ENCODE peak calls at places on chromosomes 12 and 14, in nine cellular contexts. One of them, this sample, is unnamed.

GRCh38 chr14:74425525-74426201 is 347 bp downstream of the SYNDIG1L start:
- DNase-seq in AG09309: no peak
- DNase-seq in H9: peak
- DNase-seq in BE2C: no peak
- DNase-seq in choroid plexus epithelial cell: no peak
- DNase-seq in breast epithelium: no peak
- DNase-seq in CD8-positive, alpha-beta T cell: peak
- DNase-seq in IMR-90: no peak
- DNase-seq in mucosa of descending colon: peak
- DNase-seq in this sample: peak

GRCh38 chr12:83389237-83389996 is 702.7 kb downstream of the TMTC2 start:
- DNase-seq in AG09309: no peak
- DNase-seq in H9: peak
- DNase-seq in BE2C: peak
- DNase-seq in choroid plexus epithelial cell: no peak
- DNase-seq in breast epithelium: no peak
- DNase-seq in CD8-positive, alpha-beta T cell: no peak
- DNase-seq in IMR-90: no peak
- DNase-seq in mucosa of descending colon: peak
- DNase-seq in this sample: peak

GRCh38 chr12:116222358-116222757 is 55.1 kb downstream of the MED13L start:
- DNase-seq in AG09309: peak
- DNase-seq in H9: no peak
- DNase-seq in BE2C: peak
- DNase-seq in choroid plexus epithelial cell: peak
- DNase-seq in breast epithelium: peak
- DNase-seq in CD8-positive, alpha-beta T cell: no peak
- DNase-seq in IMR-90: peak
- DNase-seq in mucosa of descending colon: peak
- DNase-seq in this sample: no peak

GRCh38 chr12:32566663-32567634 is 112.2 kb upstream of the DNM1L start:
- DNase-seq in AG09309: no peak
- DNase-seq in H9: no peak
- DNase-seq in BE2C: no peak
- DNase-seq in choroid plexus epithelial cell: no peak
- DNase-seq in breast epithelium: no peak
- DNase-seq in CD8-positive, alpha-beta T cell: no peak
- DNase-seq in IMR-90: peak
- DNase-seq in mucosa of descending colon: peak
- DNase-seq in this sample: no peak

GRCh38 chr12:105279460-105280056 is 43.6 kb upstream of the APPL2 start:
- DNase-seq in AG09309: no peak
- DNase-seq in H9: peak
- DNase-seq in BE2C: peak
- DNase-seq in choroid plexus epithelial cell: peak
- DNase-seq in breast epithelium: no peak
- DNase-seq in CD8-positive, alpha-beta T cell: peak
- DNase-seq in IMR-90: no peak
- DNase-seq in mucosa of descending colon: peak
- DNase-seq in this sample: peak

GRCh38 chr14:93987376-93987775 is 9.7 kb upstream of the CCDC197 start:
- DNase-seq in AG09309: no peak
- DNase-seq in H9: no peak
- DNase-seq in BE2C: no peak
- DNase-seq in choroid plexus epithelial cell: no peak
- DNase-seq in breast epithelium: no peak
- DNase-seq in CD8-positive, alpha-beta T cell: no peak
- DNase-seq in IMR-90: no peak
- DNase-seq in mucosa of descending colon: no peak
- DNase-seq in this sample: no peak

GRCh38 chr12:55728185-55728931 is 451 bp downstream of the CD63 start:
- DNase-seq in AG09309: no peak
- DNase-seq in H9: no peak
- DNase-seq in BE2C: peak
- DNase-seq in choroid plexus epithelial cell: peak
- DNase-seq in breast epithelium: no peak
- DNase-seq in CD8-positive, alpha-beta T cell: peak
- DNase-seq in IMR-90: peak
- DNase-seq in mucosa of descending colon: peak
- DNase-seq in this sample: no peak

GRCh38 chr14:21997300-21997699 is 323.7 kb upstream of the OR4E1 start:
- DNase-seq in AG09309: no peak
- DNase-seq in H9: peak
- DNase-seq in BE2C: no peak
- DNase-seq in choroid plexus epithelial cell: peak
- DNase-seq in breast epithelium: no peak
- DNase-seq in CD8-positive, alpha-beta T cell: peak
- DNase-seq in IMR-90: peak
- DNase-seq in mucosa of descending colon: peak
- DNase-seq in this sample: peak

GRCh38 chr14:89848165-89848564 is 106.4 kb downstream of the EFCAB11 start:
- DNase-seq in AG09309: no peak
- DNase-seq in H9: no peak
- DNase-seq in BE2C: no peak
- DNase-seq in choroid plexus epithelial cell: peak
- DNase-seq in breast epithelium: no peak
- DNase-seq in CD8-positive, alpha-beta T cell: no peak
- DNase-seq in IMR-90: peak
- DNase-seq in mucosa of descending colon: no peak
- DNase-seq in this sample: no peak

GRCh38 chr12:40552868-40553267 is 139.4 kb upstream of the CNTN1 start:
- DNase-seq in AG09309: no peak
- DNase-seq in H9: no peak
- DNase-seq in BE2C: no peak
- DNase-seq in choroid plexus epithelial cell: no peak
- DNase-seq in breast epithelium: no peak
- DNase-seq in CD8-positive, alpha-beta T cell: no peak
- DNase-seq in IMR-90: no peak
- DNase-seq in mucosa of descending colon: no peak
- DNase-seq in this sample: no peak

GRCh38 chr12:81987351-81987750 is 228.2 kb upstream of the PPFIA2 start:
- DNase-seq in AG09309: no peak
- DNase-seq in H9: no peak
- DNase-seq in BE2C: no peak
- DNase-seq in choroid plexus epithelial cell: no peak
- DNase-seq in breast epithelium: no peak
- DNase-seq in CD8-positive, alpha-beta T cell: no peak
- DNase-seq in IMR-90: no peak
- DNase-seq in mucosa of descending colon: no peak
- DNase-seq in this sample: no peak

DNA sequence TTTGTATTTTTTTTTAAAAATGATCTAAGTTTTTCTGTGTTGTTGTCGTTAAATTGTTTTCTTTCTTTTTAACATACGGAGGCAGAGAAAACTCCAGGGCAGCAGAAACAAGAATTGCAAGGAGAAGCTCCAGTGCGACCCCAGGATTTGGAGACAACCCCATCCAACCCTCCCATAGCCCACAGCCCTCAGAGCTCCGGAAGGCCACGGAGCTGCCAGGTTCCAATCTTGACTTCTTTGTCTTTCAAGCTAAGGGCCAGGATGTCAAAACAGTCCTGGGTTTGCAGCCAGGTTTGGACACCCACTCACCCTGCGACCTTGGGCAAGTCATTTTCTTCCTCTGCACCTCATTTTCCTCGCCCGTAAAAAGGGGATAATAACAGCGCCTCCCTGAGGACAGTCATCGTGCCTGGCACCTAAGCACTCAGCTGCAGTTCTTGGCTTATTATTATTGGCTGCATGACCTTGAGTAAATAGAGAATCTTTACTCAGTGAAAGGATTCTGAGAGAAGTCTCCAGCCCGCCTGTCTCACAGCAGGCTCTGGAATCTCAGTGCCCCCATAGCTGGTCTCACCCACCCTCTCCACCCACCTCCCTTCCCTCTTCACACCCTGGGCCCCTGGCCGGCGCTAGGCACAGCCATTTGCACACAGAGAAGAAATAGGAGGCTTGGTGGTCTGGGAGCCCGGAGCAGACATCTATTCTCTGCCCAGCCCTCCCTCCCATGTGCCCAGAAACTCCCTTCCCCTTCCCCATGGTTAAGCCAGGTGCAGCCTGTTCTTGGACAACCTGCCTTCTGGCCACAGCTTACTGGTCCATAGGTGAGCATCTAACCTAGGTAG is 79.4 kb upstream of the BCL11B start:
- DNase-seq in AG09309: no peak
- DNase-seq in H9: no peak
- DNase-seq in BE2C: no peak
- DNase-seq in choroid plexus epithelial cell: peak
- DNase-seq in breast epithelium: peak
- DNase-seq in CD8-positive, alpha-beta T cell: no peak
- DNase-seq in IMR-90: no peak
- DNase-seq in mucosa of descending colon: no peak
- DNase-seq in this sample: no peak
- TF ChIP-seq CTCF in AG09309: no peak
- TF ChIP-seq CTCF in H9: peak
- TF ChIP-seq CTCF in BE2C: no peak
- TF ChIP-seq CTCF in choroid plexus epithelial cell: peak
- TF ChIP-seq CTCF in breast epithelium: no peak
- TF ChIP-seq CTCF in CD8-positive, alpha-beta T cell: no peak
- TF ChIP-seq CTCF in IMR-90: no peak
- TF ChIP-seq CTCF in mucosa of descending colon: no peak
- TF ChIP-seq CTCF in this sample: no peak

DNA sequence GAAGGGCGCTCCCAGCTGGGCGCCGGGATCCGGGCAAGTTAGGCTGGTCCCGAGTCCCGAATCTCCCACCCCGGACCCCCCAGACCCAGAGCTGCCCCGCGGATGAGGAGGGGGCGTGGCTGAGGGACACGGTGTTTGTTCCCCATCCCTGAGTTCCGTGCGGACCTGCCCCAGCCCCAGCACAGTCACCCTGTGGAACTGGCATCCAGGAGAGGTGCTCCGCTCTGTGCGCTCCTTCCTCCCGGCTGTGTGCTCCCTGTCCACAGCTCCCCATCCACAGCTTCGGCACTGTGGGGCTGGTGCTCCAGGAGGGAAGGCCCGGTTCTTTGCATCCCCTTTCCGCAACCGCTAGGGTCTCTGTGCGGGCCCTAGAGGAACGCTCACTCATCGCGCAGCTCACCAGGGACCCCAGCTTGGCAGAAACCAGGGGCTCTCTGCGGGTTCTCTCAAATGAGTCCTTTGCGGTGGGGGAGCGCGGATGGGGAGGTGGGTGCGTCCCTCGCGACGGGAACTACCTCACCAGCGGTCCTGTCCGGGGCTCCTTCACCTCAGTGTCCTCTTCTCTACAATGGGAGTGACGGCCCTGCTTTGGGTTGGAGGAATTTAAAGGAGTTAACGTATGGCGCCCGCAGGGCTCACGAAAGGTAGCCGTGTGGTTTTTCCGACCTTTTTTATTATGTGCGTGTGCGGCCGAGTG is 829 bp downstream of the TMEM132C start:
- DNase-seq in AG09309: no peak
- DNase-seq in H9: peak
- DNase-seq in BE2C: no peak
- DNase-seq in choroid plexus epithelial cell: no peak
- DNase-seq in breast epithelium: no peak
- DNase-seq in CD8-positive, alpha-beta T cell: no peak
- DNase-seq in IMR-90: no peak
- DNase-seq in mucosa of descending colon: no peak
- DNase-seq in this sample: no peak
- TF ChIP-seq CTCF in AG09309: no peak
- TF ChIP-seq CTCF in H9: peak
- TF ChIP-seq CTCF in BE2C: no peak
- TF ChIP-seq CTCF in choroid plexus epithelial cell: no peak
- TF ChIP-seq CTCF in breast epithelium: no peak
- TF ChIP-seq CTCF in CD8-positive, alpha-beta T cell: no peak
- TF ChIP-seq CTCF in IMR-90: no peak
- TF ChIP-seq CTCF in mucosa of descending colon: no peak
- TF ChIP-seq CTCF in this sample: no peak

DNA sequence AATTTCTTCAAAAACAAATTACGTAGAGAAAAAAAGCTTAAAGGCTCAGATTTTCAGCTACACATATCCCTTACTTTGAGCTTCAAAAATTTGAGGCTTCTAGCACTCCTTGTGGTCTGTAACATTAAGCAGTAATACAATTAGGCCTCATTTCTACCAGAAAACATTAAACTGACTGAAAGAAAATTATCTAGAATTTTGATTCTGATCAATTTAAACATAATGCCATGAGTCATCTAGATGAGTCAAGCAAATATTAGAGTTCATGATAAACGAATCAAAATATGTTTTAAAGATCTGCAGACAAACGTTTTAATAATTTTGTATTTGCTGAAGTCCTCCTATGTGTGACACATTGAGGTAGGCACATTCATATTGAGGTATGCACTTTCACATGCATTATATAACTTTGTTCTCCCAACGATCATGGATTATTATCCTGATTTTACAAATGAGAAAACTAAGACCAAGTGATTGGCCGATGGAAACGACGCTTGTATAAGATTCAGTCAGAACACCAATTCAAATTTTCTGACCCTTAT is 4.3 kb downstream of the OSBPL8 start:
- DNase-seq in AG09309: no peak
- DNase-seq in H9: no peak
- DNase-seq in BE2C: no peak
- DNase-seq in choroid plexus epithelial cell: peak
- DNase-seq in breast epithelium: no peak
- DNase-seq in CD8-positive, alpha-beta T cell: no peak
- DNase-seq in IMR-90: peak
- DNase-seq in mucosa of descending colon: no peak
- DNase-seq in this sample: no peak
- TF ChIP-seq CTCF in AG09309: no peak
- TF ChIP-seq CTCF in H9: peak
- TF ChIP-seq CTCF in BE2C: peak
- TF ChIP-seq CTCF in choroid plexus epithelial cell: peak
- TF ChIP-seq CTCF in breast epithelium: no peak
- TF ChIP-seq CTCF in CD8-positive, alpha-beta T cell: no peak
- TF ChIP-seq CTCF in IMR-90: peak
- TF ChIP-seq CTCF in mucosa of descending colon: no peak
- TF ChIP-seq CTCF in this sample: no peak

GRCh38 chr12:38154096-38155019 is 162.2 kb upstream of the ALG10B start:
- DNase-seq in AG09309: no peak
- DNase-seq in H9: no peak
- DNase-seq in BE2C: no peak
- DNase-seq in choroid plexus epithelial cell: no peak
- DNase-seq in breast epithelium: peak
- DNase-seq in CD8-positive, alpha-beta T cell: no peak
- DNase-seq in IMR-90: no peak
- DNase-seq in mucosa of descending colon: no peak
- DNase-seq in this sample: no peak

GRCh38 chr12:38156497-38157245 is 159.9 kb upstream of the ALG10B start:
- DNase-seq in AG09309: no peak
- DNase-seq in H9: peak
- DNase-seq in BE2C: no peak
- DNase-seq in choroid plexus epithelial cell: no peak
- DNase-seq in breast epithelium: peak
- DNase-seq in CD8-positive, alpha-beta T cell: no peak
- DNase-seq in IMR-90: no peak
- DNase-seq in mucosa of descending colon: no peak
- DNase-seq in this sample: no peak

GRCh38 chr12:38153737-38154061 is 162.9 kb upstream of the ALG10B start:
- DNase-seq in AG09309: no peak
- DNase-seq in H9: no peak
- DNase-seq in BE2C: no peak
- DNase-seq in choroid plexus epithelial cell: no peak
- DNase-seq in breast epithelium: no peak
- DNase-seq in CD8-positive, alpha-beta T cell: no peak
- DNase-seq in IMR-90: no peak
- DNase-seq in mucosa of descending colon: no peak
- DNase-seq in this sample: no peak

GRCh38 chr12:38155526-38156496 is 160.8 kb upstream of the ALG10B start:
- DNase-seq in AG09309: no peak
- DNase-seq in H9: no peak
- DNase-seq in BE2C: no peak
- DNase-seq in choroid plexus epithelial cell: no peak
- DNase-seq in breast epithelium: peak
- DNase-seq in CD8-positive, alpha-beta T cell: no peak
- DNase-seq in IMR-90: no peak
- DNase-seq in mucosa of descending colon: no peak
- DNase-seq in this sample: no peak

GRCh38 chr12:38155020-38155395 is 161.6 kb upstream of the ALG10B start:
- DNase-seq in AG09309: no peak
- DNase-seq in H9: no peak
- DNase-seq in BE2C: no peak
- DNase-seq in choroid plexus epithelial cell: no peak
- DNase-seq in breast epithelium: no peak
- DNase-seq in CD8-positive, alpha-beta T cell: no peak
- DNase-seq in IMR-90: no peak
- DNase-seq in mucosa of descending colon: no peak
- DNase-seq in this sample: no peak
- TF ChIP-seq CTCF in AG09309: no peak
- TF ChIP-seq CTCF in H9: no peak
- TF ChIP-seq CTCF in BE2C: no peak
- TF ChIP-seq CTCF in choroid plexus epithelial cell: no peak
- TF ChIP-seq CTCF in breast epithelium: no peak
- TF ChIP-seq CTCF in CD8-positive, alpha-beta T cell: no peak
- TF ChIP-seq CTCF in IMR-90: no peak
- TF ChIP-seq CTCF in mucosa of descending colon: no peak
- TF ChIP-seq CTCF in this sample: no peak